ENCODE peak calls at places on chromosomes 12 and 14, in six cellular contexts. X is heart left ventricle, M is uterus, E is PC-9, V is AG10803, Z is WTC11. D is an unnamed sample.

GRCh38 chr14:34693228-34693939 is 21.0 kb downstream of the CFL2 start:
- DNase-seq in M (peak; percentile 61), Z (peak; percentile 76), E (no peak), V (no peak), X (peak; percentile 33), D (peak; percentile 67)

GRCh38 chr14:95696741-95697140 is 10.5 kb downstream of the TCL1B start:
- DNase-seq in M (no peak), E (no peak), X (no peak), Z (no peak), V (no peak), D (no peak)

GRCh38 chr12:53236443-53237111 is 4.6 kb upstream of the RARG start:
- DNase-seq in Z (no peak), X (no peak), E (no peak), V (no peak), M (no peak), D (peak; percentile 37)

GRCh38 chr12:71945883-71946282 is 7.2 kb downstream of the TPH2 start:
- DNase-seq in E (no peak), V (no peak), X (no peak), Z (no peak), M (no peak), D (no peak)

GRCh38 chr12:28933864-28934527 is 215.1 kb upstream of the FAR2 start:
- DNase-seq in Z (no peak), V (no peak), M (no peak), E (no peak), X (no peak), D (no peak)

GRCh38 chr12:32777159-32777558 is 21.5 kb upstream of the YARS2 start:
- DNase-seq in Z (no peak), E (no peak), X (no peak), V (no peak), M (no peak), D (no peak)

GRCh38 chr12:9673404-9674225 is 4.1 kb downstream of the CLEC2D start:
- DNase-seq in V (peak; percentile 91), E (peak; percentile 96), Z (peak; percentile 32), M (peak; percentile 32), X (peak; percentile 67), D (peak; percentile 55)

GRCh38 chr12:12024958-12025682 is 45.6 kb upstream of the BCL2L14 start:
- DNase-seq in Z (no peak), V (no peak), E (no peak), M (no peak), X (no peak), D (no peak)

GRCh38 chr12:46473634-46474201 is 101.1 kb upstream of the SLC38A2 start:
- DNase-seq in M (peak; percentile 50), E (peak; percentile 91), V (peak; percentile 94), Z (no peak), X (peak; percentile 79), D (peak; percentile 77)

GRCh38 chr12:108423486-108423885 is 84.4 kb upstream of the CMKLR1 start:
- DNase-seq in Z (no peak), E (no peak), M (no peak), V (no peak), X (no peak), D (no peak)

GRCh38 chr12:84508943-84509342 is 403.7 kb downstream of the SLC6A15 start:
- DNase-seq in X (peak; percentile 42), Z (no peak), M (peak; percentile 45), V (peak; percentile 73), E (no peak), D (no peak)

GRCh38 chr12:90010089-90010488 is 301.5 kb upstream of the ATP2B1 start:
- DNase-seq in X (no peak), Z (no peak), E (no peak), M (no peak), V (no peak), D (no peak)

GRCh38 chr14:103846569-103847438 is 571 bp downstream of the PPP1R13B start:
- DNase-seq in X (peak; percentile 57), E (no peak), V (no peak), M (no peak), Z (peak; percentile 36), D (peak; percentile 62)

GRCh38 chr12:88153959-88154358 is 11.9 kb downstream of the TMTC3 start:
- DNase-seq in E (no peak), M (no peak), V (peak; percentile 64), Z (no peak), X (no peak), D (no peak)

GRCh38 chr12:356276-356988 is 32.7 kb downstream of the KDM5A start:
- DNase-seq in Z (no peak), M (no peak), X (no peak), E (no peak), V (peak; percentile 75), D (no peak)

GRCh38 chr12:123131879-123132402 is 18.9 kb downstream of the PITPNM2 start:
- DNase-seq in V (no peak), X (peak; percentile 53), Z (no peak), E (no peak), M (no peak), D (no peak)

GRCh38 chr14:71139058-71139946 is 232.0 kb downstream of the PCNX1 start:
- DNase-seq in Z (peak; percentile 78), X (peak; percentile 45), M (peak; percentile 44), E (peak; percentile 44), V (peak; percentile 53), D (peak; percentile 68)

DNA sequence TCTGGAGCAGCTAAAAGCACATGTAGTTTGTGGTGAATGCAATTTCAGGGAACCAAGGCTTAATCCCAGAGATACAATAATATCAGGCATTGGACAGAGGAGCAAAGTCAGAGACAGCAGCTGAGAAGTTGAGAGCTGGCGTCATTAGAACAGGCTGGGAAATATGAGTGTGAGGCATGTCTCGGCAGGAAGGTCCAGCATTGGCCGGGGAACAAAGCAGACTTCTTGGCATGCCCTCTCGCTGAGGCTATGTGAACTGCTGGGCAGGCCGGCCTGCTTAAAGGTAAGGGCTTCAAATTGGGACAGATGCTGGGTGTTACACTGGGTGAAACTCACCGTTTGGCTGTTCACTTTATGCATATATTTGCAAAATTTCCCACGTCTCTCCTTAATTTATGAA is 125.4 kb downstream of the CAND1 start:
- DNase-seq in Z (no peak), X (peak; percentile 70), V (peak; percentile 63), E (no peak), M (peak; percentile 32), D (no peak)
- TF ChIP-seq CTCF in Z (no peak), X (no peak), V (peak; percentile 30), E (no peak), M (no peak), D (no peak)

GRCh38 chr14:50772361-50772760 is 58.6 kb downstream of the NIN start:
- DNase-seq in Z (no peak), X (no peak), V (peak; percentile 90), M (no peak), E (no peak), D (no peak)

GRCh38 chr14:50775357-50775756 is 55.6 kb downstream of the NIN start:
- DNase-seq in M (no peak), E (peak; percentile 85), X (no peak), Z (no peak), V (peak; percentile 88), D (no peak)

GRCh38 chr14:50776522-50776921 is 54.4 kb downstream of the NIN start:
- DNase-seq in E (no peak), X (no peak), M (no peak), Z (no peak), V (no peak), D (no peak)

GRCh38 chr14:50774542-50775267 is 56.3 kb downstream of the NIN start:
- DNase-seq in Z (no peak), V (peak; percentile 48), E (no peak), M (no peak), X (no peak), D (no peak)

GRCh38 chr14:50773632-50774541 is 57.1 kb downstream of the NIN start:
- DNase-seq in V (peak; percentile 53), M (no peak), X (peak; percentile 25), Z (peak; percentile 83), E (no peak), D (no peak)
- TF ChIP-seq CTCF in V (peak; percentile 97), M (peak; percentile 46), X (peak; percentile 60), Z (peak; percentile 72), E (peak; percentile 80), D (peak; percentile 80)

GRCh38 chr12:27462851-27463250 is 16.3 kb downstream of the SMCO2 start:
- DNase-seq in X (peak; percentile 49), M (peak; percentile 41), Z (no peak), E (no peak), V (no peak), D (no peak)

GRCh38 chr12:27467641-27468040 is 21.1 kb downstream of the SMCO2 start:
- DNase-seq in E (no peak), X (no peak), Z (no peak), M (no peak), V (no peak), D (no peak)

GRCh38 chr12:27460471-27460978 is 14.0 kb downstream of the SMCO2 start:
- DNase-seq in Z (no peak), M (no peak), E (peak; percentile 61), X (no peak), V (no peak), D (no peak)

GRCh38 chr12:27463826-27464554 is 17.5 kb downstream of the SMCO2 start:
- DNase-seq in Z (no peak), X (peak; percentile 86), E (no peak), M (peak; percentile 72), V (peak; percentile 92), D (no peak)

DNA sequence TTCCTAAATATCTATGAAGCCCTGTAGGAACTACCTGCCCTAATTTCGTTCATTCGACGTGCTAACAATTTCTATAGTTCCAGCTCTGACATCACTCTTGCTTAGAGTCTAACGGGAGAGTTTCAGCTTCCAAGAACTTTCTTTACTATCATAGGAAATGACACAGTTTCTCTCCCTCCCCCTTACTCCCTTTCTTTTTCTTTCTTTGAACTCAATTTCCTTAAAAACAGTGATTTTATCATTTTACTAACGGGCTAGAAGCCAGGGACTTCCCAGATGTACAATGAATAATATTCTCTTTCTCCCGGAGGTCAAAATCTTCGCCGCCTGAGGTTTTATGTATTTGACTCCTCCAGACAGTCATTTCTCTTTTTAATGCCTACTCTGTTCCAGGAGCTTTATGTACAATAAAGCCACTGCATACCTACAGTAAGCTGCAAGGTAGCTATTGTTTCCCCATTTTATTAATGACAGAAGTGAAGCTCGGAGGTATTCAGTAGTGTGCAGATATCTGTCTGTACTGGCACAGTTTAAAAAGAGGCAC is 15.7 kb downstream of the SMCO2 start:
- DNase-seq in Z (no peak), X (no peak), M (no peak), V (peak; percentile 31), E (no peak), D (no peak)
- TF ChIP-seq CTCF in Z (no peak), X (no peak), M (no peak), V (no peak), E (no peak), D (no peak)

GRCh38 chr14:65560340-65561027 is 148.0 kb downstream of the FUT8 start:
- DNase-seq in X (no peak), M (no peak), V (peak; percentile 40), Z (no peak), E (no peak), D (no peak)

GRCh38 chr14:65566820-65567522 is 154.4 kb downstream of the FUT8 start:
- DNase-seq in V (no peak), M (no peak), E (no peak), X (no peak), Z (no peak), D (no peak)

GRCh38 chr14:65564370-65564769 is 151.8 kb downstream of the FUT8 start:
- DNase-seq in X (no peak), M (no peak), E (no peak), Z (no peak), V (no peak), D (no peak)

DNA sequence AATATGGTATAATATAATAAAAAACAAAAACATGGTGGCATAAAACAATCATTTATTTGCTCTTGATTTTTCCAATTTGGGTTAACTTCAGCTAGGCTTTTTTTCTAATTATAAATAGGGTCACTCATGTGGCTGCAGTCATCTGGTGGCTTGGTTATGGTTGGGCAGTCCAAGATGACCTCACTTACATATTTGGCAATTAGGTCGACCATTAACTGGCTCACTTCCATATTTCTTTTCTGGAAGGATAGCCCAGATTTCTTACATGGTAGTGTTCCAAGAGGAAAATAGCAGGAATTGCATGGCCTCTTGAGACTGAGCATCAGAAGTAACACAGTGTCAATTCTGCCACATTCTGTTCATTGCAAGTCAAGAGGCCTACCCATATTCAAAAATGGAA is 153.4 kb downstream of the FUT8 start:
- DNase-seq in Z (no peak), M (no peak), E (no peak), X (no peak), V (peak; percentile 59), D (no peak)
- TF ChIP-seq CTCF in Z (no peak), M (no peak), E (no peak), X (no peak), V (no peak), D (no peak)